ENCODE peak calls at places on chromosomes 12 and 14, in eight cellular contexts. E is GM23338, T is brain microvascular endothelial cell, C is fibroblast of mammary gland, L is vagina, J is B cell, W is mucosa of descending colon, N is lung. Z is an unnamed sample.

GRCh38 chr12:46494424-46494823 is 121.9 kb upstream of the SLC38A2 start:
- DNase-seq in N (no peak), L (no peak), C (peak), T (peak), W (no peak), E (peak), J (no peak), Z (no peak)

GRCh38 chr14:92470215-92470614 is 43.4 kb upstream of the RIN3 start:
- DNase-seq in T (no peak), W (no peak), E (peak), J (no peak), L (no peak), C (peak), N (no peak), Z (no peak)

GRCh38 chr12:96049096-96049495 is 13.7 kb upstream of the LTA4H start:
- DNase-seq in N (no peak), C (no peak), T (no peak), J (no peak), E (no peak), L (no peak), W (no peak), Z (no peak)

GRCh38 chr12:76256904-76257303 is 91.3 kb downstream of the BBS10 start:
- DNase-seq in C (no peak), E (no peak), L (no peak), T (no peak), N (no peak), W (no peak), J (no peak), Z (no peak)

GRCh38 chr14:69945905-69946304 is 66.7 kb downstream of the SMOC1 start:
- DNase-seq in N (no peak), J (no peak), T (no peak), C (peak), E (no peak), L (no peak), W (peak), Z (no peak)

GRCh38 chr12:118999107-118999506 is 17.8 kb downstream of the SRRM4 start:
- DNase-seq in L (no peak), W (no peak), T (no peak), E (no peak), N (no peak), J (no peak), C (no peak), Z (peak)

GRCh38 chr14:99803803-99804202 is 10.6 kb downstream of the EML1 start:
- DNase-seq in J (no peak), L (no peak), N (no peak), E (no peak), T (no peak), W (no peak), C (no peak), Z (no peak)

GRCh38 chr14:78486081-78486480 is 315.9 kb downstream of the NRXN3 start:
- DNase-seq in L (no peak), E (peak), J (no peak), W (no peak), C (no peak), N (no peak), T (no peak), Z (no peak)

GRCh38 chr12:94832780-94833760 is 170.4 kb downstream of the NDUFA12 start:
- DNase-seq in E (peak), W (no peak), L (no peak), T (no peak), J (no peak), C (peak), N (no peak), Z (no peak)

GRCh38 chr14:42480235-42480634 is 873.6 kb downstream of the LRFN5 start:
- DNase-seq in N (no peak), C (no peak), L (no peak), J (no peak), W (no peak), E (no peak), T (no peak), Z (no peak)

GRCh38 chr12:26648584-26648983 is 184.4 kb downstream of the ITPR2 start:
- DNase-seq in L (no peak), E (no peak), W (no peak), T (peak), J (no peak), C (peak), N (no peak), Z (no peak)

GRCh38 chr14:56150645-56151345 is 32.6 kb downstream of the PELI2 start:
- DNase-seq in E (no peak), W (no peak), T (no peak), N (no peak), J (no peak), L (no peak), C (no peak), Z (no peak)

GRCh38 chr14:95314609-95315008 is 5.1 kb downstream of the CLMN start:
- DNase-seq in C (peak), T (no peak), N (no peak), J (no peak), E (no peak), L (no peak), W (no peak), Z (no peak)

GRCh38 chr14:28461379-28461778 is 305.2 kb upstream of the FOXG1 start:
- DNase-seq in J (no peak), E (no peak), T (no peak), W (no peak), L (no peak), N (no peak), C (peak), Z (no peak)

GRCh38 chr12:72338437-72338836 is 66.3 kb downstream of the TRHDE start:
- DNase-seq in E (no peak), W (no peak), L (no peak), N (no peak), C (no peak), J (no peak), T (no peak), Z (no peak)

GRCh38 chr14:91317381-91318313 is 73.1 kb upstream of the GPR68 start:
- DNase-seq in J (peak), C (peak), T (no peak), L (no peak), E (no peak), W (peak), N (peak), Z (peak)

GRCh38 chr14:54566152-54566409 is 847 bp upstream of the SAMD4A start:
- DNase-seq in E (no peak), T (no peak), W (no peak), J (no peak), L (no peak), C (no peak), N (no peak), Z (no peak)

GRCh38 chr14:100620437-100621100 is 33.4 kb upstream of the BEGAIN start:
- DNase-seq in E (no peak), J (no peak), N (no peak), C (no peak), W (no peak), T (no peak), L (no peak), Z (no peak)

GRCh38 chr12:127360580-127360979 is 906.4 kb upstream of the TMEM132C start:
- DNase-seq in L (no peak), J (no peak), T (no peak), N (no peak), W (no peak), E (no peak), C (no peak), Z (no peak)

GRCh38 chr14:104928391-104929133 is 3.9 kb downstream of the PLD4 start:
- DNase-seq in L (peak), N (no peak), E (no peak), W (no peak), J (no peak), T (no peak), C (no peak), Z (peak)

GRCh38 chr14:104926619-104927431 is 2.1 kb downstream of the PLD4 start:
- DNase-seq in C (no peak), T (no peak), E (peak), J (peak), W (peak), L (peak), N (no peak), Z (peak)

GRCh38 chr14:104927901-104928300 is 3.2 kb downstream of the PLD4 start:
- DNase-seq in N (no peak), L (no peak), W (no peak), T (no peak), C (no peak), E (no peak), J (no peak), Z (peak)

GRCh38 chr14:104925941-104926609 is 1.4 kb downstream of the PLD4 start:
- DNase-seq in W (no peak), J (no peak), N (no peak), T (peak), C (no peak), L (peak), E (no peak), Z (no peak)

GRCh38 chr14:104927432-104927816 is 2.7 kb downstream of the PLD4 start:
- DNase-seq in J (no peak), W (no peak), L (peak), T (no peak), C (no peak), E (peak), N (no peak), Z (peak)
- TF ChIP-seq CTCF in J (no peak), W (no peak), L (no peak), T (no peak), C (no peak), E (no peak), N (no peak), Z (no peak)

DNA sequence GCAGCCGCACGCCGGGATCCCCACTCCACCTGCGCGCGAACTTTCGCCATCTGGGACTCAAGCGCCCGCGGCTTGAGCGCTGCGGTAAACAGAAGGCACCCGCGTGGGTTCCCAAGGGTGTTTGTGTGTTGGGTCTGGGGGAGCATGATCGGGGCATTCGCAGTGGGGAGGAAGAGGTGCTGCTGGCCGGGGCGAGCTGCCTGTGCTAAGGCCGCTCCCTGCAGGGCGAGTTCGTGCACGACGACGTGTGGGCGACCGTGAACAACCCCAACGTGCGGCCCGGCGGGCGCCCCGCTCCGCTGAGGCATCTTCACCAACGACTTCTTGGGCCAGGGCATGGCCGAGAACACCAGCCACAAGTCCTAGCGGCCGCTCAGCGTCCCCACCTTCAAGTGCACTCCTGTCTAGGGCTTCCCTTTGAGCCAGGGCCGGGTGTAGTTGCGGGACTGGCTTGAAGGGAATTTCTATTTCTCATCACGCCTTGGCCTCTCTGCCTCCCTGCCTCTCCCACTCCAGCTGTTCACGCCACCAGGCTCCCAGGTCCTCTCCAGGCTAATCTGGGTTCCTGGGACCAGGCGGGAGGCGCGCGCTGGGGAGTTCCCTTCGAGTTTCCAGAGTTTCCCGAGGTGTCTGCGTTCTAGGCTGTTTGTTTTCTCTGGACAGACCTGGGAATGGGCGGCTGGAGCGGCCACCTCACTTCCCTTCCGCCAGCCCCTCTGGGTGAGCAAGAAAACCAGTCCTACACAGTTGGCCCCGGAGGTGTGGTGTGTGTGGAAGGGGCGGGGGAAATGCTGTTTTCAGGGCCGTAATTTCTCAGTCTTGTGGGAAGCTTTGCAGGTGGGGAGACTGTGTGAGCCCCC is 417.8 kb upstream of the TMTC1 start:
- DNase-seq in L (no peak), J (no peak), N (no peak), W (no peak), E (peak), T (no peak), C (no peak), Z (peak)
- TF ChIP-seq CTCF in L (no peak), J (no peak), N (no peak), W (no peak), E (no peak), T (peak), C (no peak), Z (no peak)

GRCh38 chr14:37246427-37246829 is 48.7 kb downstream of the MIPOL1 start:
- DNase-seq in T (peak), E (peak), J (no peak), N (no peak), W (no peak), C (peak), L (no peak), Z (no peak)
- TF ChIP-seq CTCF in T (peak), E (peak), J (peak), N (peak), W (peak), C (peak), L (peak), Z (peak)

DNA sequence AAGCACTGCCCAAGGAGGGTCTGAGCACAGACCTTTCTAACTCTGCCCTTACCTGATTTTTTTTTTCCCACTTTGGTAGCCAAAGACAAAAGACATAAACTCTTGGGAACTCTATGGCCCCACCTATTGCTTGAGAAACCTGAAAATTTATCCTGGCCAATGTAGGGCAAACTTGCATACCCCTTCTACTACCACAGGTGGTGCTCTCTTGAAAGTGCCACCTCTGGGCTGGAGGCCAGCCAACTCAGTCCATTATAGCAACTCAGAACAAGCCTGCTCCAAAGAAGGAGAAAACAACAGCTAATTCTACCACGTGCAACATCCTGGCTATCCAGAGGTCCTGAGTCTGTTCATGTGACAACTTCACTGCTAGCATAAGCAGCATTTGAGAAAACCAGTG is 55.7 kb upstream of the ABCD2 start:
- DNase-seq in L (no peak), C (no peak), T (no peak), J (no peak), W (no peak), E (peak), N (no peak), Z (no peak)
- TF ChIP-seq CTCF in L (no peak), C (no peak), T (no peak), J (no peak), W (no peak), E (peak), N (no peak), Z (no peak)

GRCh38 chr14:30708157-30708556 is 86.0 kb downstream of the SCFD1 start:
- DNase-seq in C (no peak), T (no peak), J (no peak), L (no peak), N (no peak), E (peak), W (no peak), Z (no peak)
- TF ChIP-seq CTCF in C (no peak), T (no peak), J (no peak), L (no peak), N (no peak), E (no peak), W (no peak), Z (no peak)

GRCh38 chr12:120798696-120799095 is 73.1 kb downstream of the ACADS start:
- DNase-seq in L (no peak), N (no peak), J (no peak), W (no peak), T (no peak), E (no peak), C (no peak), Z (no peak)

GRCh38 chr12:120800665-120801064 is 75.0 kb downstream of the ACADS start:
- DNase-seq in T (no peak), E (no peak), N (no peak), L (no peak), J (no peak), C (no peak), W (no peak), Z (no peak)

GRCh38 chr12:120797677-120798642 is 72.3 kb downstream of the ACADS start:
- DNase-seq in L (no peak), C (no peak), T (no peak), E (no peak), W (no peak), N (no peak), J (no peak), Z (no peak)

GRCh38 chr12:120799417-120800045 is 73.9 kb downstream of the ACADS start:
- DNase-seq in T (no peak), J (no peak), N (no peak), E (peak), C (no peak), W (peak), L (no peak), Z (no peak)

DNA sequence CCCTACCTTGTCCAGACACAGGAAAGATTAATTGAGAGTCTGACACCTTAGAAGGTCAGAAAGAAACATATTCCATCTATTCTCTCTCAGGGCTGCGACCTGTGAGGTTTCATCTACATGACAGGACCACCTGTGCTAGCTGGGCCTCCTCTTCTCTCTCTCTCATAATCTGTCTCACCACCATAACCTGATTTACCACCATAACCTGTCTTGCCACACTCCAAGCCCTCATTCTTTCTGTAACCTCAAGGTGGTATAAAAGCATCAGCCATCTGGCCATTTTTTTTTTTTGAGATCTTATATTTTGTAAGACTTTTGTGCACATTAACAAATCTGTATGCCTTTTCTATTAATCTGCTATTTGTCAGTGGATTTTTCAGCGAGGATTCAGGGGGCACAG is 75.5 kb downstream of the ACADS start:
- DNase-seq in J (no peak), N (no peak), E (no peak), T (no peak), L (no peak), C (no peak), W (no peak), Z (no peak)
- TF ChIP-seq CTCF in J (no peak), N (no peak), E (no peak), T (no peak), L (no peak), C (no peak), W (no peak), Z (no peak)

GRCh38 chr12:20220339-20220738 is 148.0 kb upstream of the PDE3A start:
- DNase-seq in L (no peak), N (no peak), C (peak), T (peak), E (peak), J (no peak), W (no peak), Z (no peak)
- TF ChIP-seq CTCF in L (no peak), N (no peak), C (peak), T (peak), E (peak), J (no peak), W (no peak), Z (peak)

GRCh38 chr12:90407841-90408240 is 547.1 kb downstream of the CCER1 start:
- DNase-seq in C (peak), T (no peak), J (no peak), N (no peak), L (no peak), E (peak), W (no peak), Z (no peak)
- TF ChIP-seq CTCF in C (no peak), T (peak), J (no peak), N (no peak), L (no peak), E (peak), W (no peak), Z (no peak)

DNA sequence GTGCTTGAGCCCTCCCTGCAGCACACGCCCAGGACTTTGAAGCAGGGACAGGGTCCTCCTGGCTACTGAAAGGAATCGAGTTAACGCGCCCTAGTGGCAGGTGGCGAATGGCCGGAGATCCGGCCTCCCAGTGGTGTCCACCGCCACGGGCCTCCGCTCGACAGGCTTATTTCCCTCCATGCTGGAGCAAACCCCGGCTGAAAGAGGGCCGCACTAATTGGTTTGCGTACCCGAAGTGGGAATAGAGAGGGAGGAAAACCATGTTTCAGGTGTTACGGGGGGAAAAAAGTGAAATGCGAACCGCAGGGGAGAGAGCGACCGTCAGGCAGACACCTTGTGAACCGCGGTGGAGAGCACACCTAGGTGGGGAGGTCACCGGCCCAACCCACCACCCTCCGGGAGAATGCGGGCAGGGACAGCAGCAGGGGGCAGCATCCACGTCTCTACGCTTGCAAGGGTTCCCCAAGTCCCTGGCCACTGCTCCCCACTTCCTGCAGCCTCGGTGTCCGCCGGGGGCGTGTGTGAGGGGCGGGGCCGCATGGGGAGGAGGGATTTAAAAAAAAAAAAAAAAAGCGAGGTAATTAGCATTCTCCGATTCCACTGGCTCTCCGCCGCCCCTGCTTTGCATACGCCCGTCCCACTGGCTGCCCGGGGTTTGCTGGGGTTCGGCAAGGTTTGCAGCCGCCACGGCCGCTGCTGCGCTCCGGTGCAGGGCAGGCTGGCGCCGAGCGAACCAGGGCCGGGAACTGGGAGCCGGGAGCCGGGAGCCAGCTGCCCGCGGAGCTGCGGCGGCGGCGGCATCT is 224.6 kb upstream of the CRY1 start:
- DNase-seq in W (peak), E (peak), C (peak), J (no peak), T (peak), N (peak), L (no peak), Z (peak)
- TF ChIP-seq CTCF in W (no peak), E (peak), C (no peak), J (no peak), T (peak), N (no peak), L (no peak), Z (no peak)

GRCh38 chr12:122133192-122133950 is 40.6 kb downstream of the IL31 start:
- DNase-seq in C (no peak), W (no peak), E (peak), T (no peak), J (no peak), N (no peak), L (no peak), Z (no peak)
- TF ChIP-seq CTCF in C (no peak), W (no peak), E (peak), T (peak), J (no peak), N (no peak), L (no peak), Z (no peak)